ENCODE peak calls at places on chromosomes 16 and 17, in four cellular contexts. One of them, this sample, is unnamed. For H3K27me3, the result is how much of the 10 kb centered on the place peaks cover.

GRCh38 chr16:6864244-6864643 is 468.4 kb upstream of the RBFOX1 start:
- DNase-seq in stomach: no peak
- DNase-seq in right lobe of liver: no peak
- DNase-seq in AG04450: no peak
- DNase-seq in this sample: no peak

GRCh38 chr17:44204453-44204882 is 4.8 kb upstream of the ATXN7L3 start:
- DNase-seq in stomach: no peak
- DNase-seq in right lobe of liver: no peak
- DNase-seq in AG04450: no peak
- DNase-seq in this sample: no peak

GRCh38 chr17:68452724-68453290 is 4.5 kb downstream of the WIPI1 start:
- DNase-seq in stomach: no peak
- DNase-seq in right lobe of liver: no peak
- DNase-seq in AG04450: no peak
- DNase-seq in this sample: no peak

GRCh38 chr16:81645303-81645702 is 133.8 kb upstream of the PLCG2 start:
- DNase-seq in stomach: no peak
- DNase-seq in right lobe of liver: no peak
- DNase-seq in AG04450: peak
- DNase-seq in this sample: peak

GRCh38 chr17:41020346-41020745 is 6.7 kb downstream of the KRTAP1-5 start:
- DNase-seq in stomach: no peak
- DNase-seq in right lobe of liver: no peak
- DNase-seq in AG04450: no peak
- DNase-seq in this sample: no peak

GRCh38 chr17:77036136-77036840 is 104.5 kb upstream of the SEC14L1 start:
- DNase-seq in stomach: no peak
- DNase-seq in right lobe of liver: no peak
- DNase-seq in AG04450: no peak
- DNase-seq in this sample: no peak

GRCh38 chr17:6910987-6911603 is 79.6 kb upstream of the TEKT1 start:
- DNase-seq in stomach: no peak
- DNase-seq in right lobe of liver: no peak
- DNase-seq in AG04450: no peak
- DNase-seq in this sample: no peak

GRCh38 chr17:76072149-76072858 is at the start of gene SRP68:
- DNase-seq in stomach: peak
- DNase-seq in right lobe of liver: peak
- DNase-seq in AG04450: peak
- DNase-seq in this sample: peak

GRCh38 chr16:2860826-2861567 is 3.0 kb upstream of the PRSS22 start:
- DNase-seq in stomach: no peak
- DNase-seq in right lobe of liver: no peak
- DNase-seq in AG04450: no peak
- DNase-seq in this sample: no peak

GRCh38 chr16:80806957-80807356 is 2.6 kb upstream of the CDYL2 start:
- DNase-seq in stomach: no peak
- DNase-seq in right lobe of liver: no peak
- DNase-seq in AG04450: peak
- DNase-seq in this sample: no peak

GRCh38 chr17:80678621-80679020 is 134.0 kb downstream of the RPTOR start:
- DNase-seq in stomach: no peak
- DNase-seq in right lobe of liver: no peak
- DNase-seq in AG04450: peak
- DNase-seq in this sample: peak

GRCh38 chr17:10844667-10845387 is 6.9 kb upstream of the PIRT start:
- DNase-seq in stomach: peak
- DNase-seq in right lobe of liver: peak
- DNase-seq in AG04450: peak
- DNase-seq in this sample: peak

GRCh38 chr17:72648702-72649101 is 443.8 kb downstream of the SLC39A11 start:
- DNase-seq in stomach: no peak
- DNase-seq in right lobe of liver: no peak
- DNase-seq in AG04450: no peak
- DNase-seq in this sample: no peak

GRCh38 chr16:10162981-10163380 is 19.2 kb downstream of the GRIN2A start:
- DNase-seq in stomach: no peak
- DNase-seq in right lobe of liver: no peak
- DNase-seq in AG04450: no peak
- DNase-seq in this sample: no peak

GRCh38 chr17:77867308-77867781 is 91.2 kb upstream of the TNRC6C start:
- DNase-seq in stomach: no peak
- DNase-seq in right lobe of liver: no peak
- DNase-seq in AG04450: no peak
- DNase-seq in this sample: no peak

GRCh38 chr16:15689290-15689689 is 39.2 kb downstream of the NDE1 start:
- DNase-seq in stomach: no peak
- DNase-seq in right lobe of liver: no peak
- DNase-seq in AG04450: no peak
- DNase-seq in this sample: no peak

GRCh38 chr17:61362396-61362795 is 37.2 kb upstream of the TBX2 start:
- DNase-seq in stomach: no peak
- DNase-seq in right lobe of liver: no peak
- DNase-seq in AG04450: no peak
- DNase-seq in this sample: no peak

GRCh38 chr16:80507538-80507937 is 33.3 kb upstream of the DYNLRB2 start:
- DNase-seq in stomach: no peak
- DNase-seq in right lobe of liver: no peak
- DNase-seq in AG04450: no peak
- DNase-seq in this sample: no peak

GRCh38 chr16:80804061-80804450 is 342 bp downstream of the CDYL2 start:
- DNase-seq in stomach: no peak
- DNase-seq in right lobe of liver: peak
- DNase-seq in AG04450: peak
- DNase-seq in this sample: peak

GRCh38 chr16:27216297-27216885 is 13.1 kb downstream of the KDM8 start:
- DNase-seq in stomach: no peak
- DNase-seq in right lobe of liver: no peak
- DNase-seq in AG04450: no peak
- DNase-seq in this sample: no peak

GRCh38 chr17:7132511-7133094 is 18.0 kb upstream of the ASGR2 start:
- DNase-seq in stomach: no peak
- DNase-seq in right lobe of liver: no peak
- DNase-seq in AG04450: no peak
- DNase-seq in this sample: no peak

GRCh38 chr17:31582151-31582907 is 190.9 kb downstream of the RAB11FIP4 start:
- DNase-seq in stomach: peak
- DNase-seq in right lobe of liver: peak
- DNase-seq in AG04450: no peak
- DNase-seq in this sample: peak

DNA sequence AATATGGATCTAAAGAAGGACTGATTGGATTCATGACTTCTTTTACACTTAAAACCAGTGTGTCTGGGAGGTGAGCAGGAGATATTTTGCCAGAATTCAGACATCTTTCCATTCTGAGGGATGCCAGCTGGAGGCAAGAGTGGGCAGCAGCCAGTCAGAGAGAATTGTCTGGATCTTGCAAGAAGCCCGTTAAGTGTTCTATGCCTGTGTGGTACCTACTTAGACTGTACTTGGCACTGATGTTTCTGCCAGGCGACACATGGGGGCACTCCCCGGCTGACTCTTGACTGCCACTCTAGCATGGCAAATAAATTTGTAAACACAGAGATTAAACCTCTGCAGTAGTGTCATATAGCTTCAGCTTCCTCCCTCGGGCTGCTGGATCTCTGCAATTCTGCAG is 247.7 kb downstream of the UTP18 start:
- DNase-seq in stomach: no peak
- DNase-seq in right lobe of liver: no peak
- DNase-seq in AG04450: no peak
- DNase-seq in this sample: no peak
- H3K27me3 ChIP-seq in stomach: under half
- H3K27me3 ChIP-seq in right lobe of liver: under half
- H3K27me3 ChIP-seq in AG04450: under half
- H3K27me3 ChIP-seq in this sample: under half

GRCh38 chr16:74862743-74863244 is 88.2 kb upstream of the FA2H start:
- DNase-seq in stomach: no peak
- DNase-seq in right lobe of liver: no peak
- DNase-seq in AG04450: no peak
- DNase-seq in this sample: no peak

GRCh38 chr16:74868501-74868900 is 93.9 kb upstream of the FA2H start:
- DNase-seq in stomach: no peak
- DNase-seq in right lobe of liver: no peak
- DNase-seq in AG04450: no peak
- DNase-seq in this sample: no peak

GRCh38 chr16:74867281-74867849 is 92.7 kb upstream of the FA2H start:
- DNase-seq in stomach: no peak
- DNase-seq in right lobe of liver: no peak
- DNase-seq in AG04450: no peak
- DNase-seq in this sample: peak

GRCh38 chr16:74868035-74868434 is 93.4 kb upstream of the FA2H start:
- DNase-seq in stomach: no peak
- DNase-seq in right lobe of liver: no peak
- DNase-seq in AG04450: no peak
- DNase-seq in this sample: no peak

GRCh38 chr16:74865922-74866598 is 91.4 kb upstream of the FA2H start:
- DNase-seq in stomach: no peak
- DNase-seq in right lobe of liver: no peak
- DNase-seq in AG04450: no peak
- DNase-seq in this sample: no peak
- H3K27me3 ChIP-seq in stomach: under half
- H3K27me3 ChIP-seq in right lobe of liver: under half
- H3K27me3 ChIP-seq in AG04450: under half
- H3K27me3 ChIP-seq in this sample: under half

GRCh38 chr17:79136596-79136995 is 62.0 kb downstream of the ENGASE start:
- DNase-seq in stomach: no peak
- DNase-seq in right lobe of liver: no peak
- DNase-seq in AG04450: no peak
- DNase-seq in this sample: no peak
- H3K27me3 ChIP-seq in stomach: under half
- H3K27me3 ChIP-seq in right lobe of liver: under half
- H3K27me3 ChIP-seq in AG04450: under half
- H3K27me3 ChIP-seq in this sample: half or more

DNA sequence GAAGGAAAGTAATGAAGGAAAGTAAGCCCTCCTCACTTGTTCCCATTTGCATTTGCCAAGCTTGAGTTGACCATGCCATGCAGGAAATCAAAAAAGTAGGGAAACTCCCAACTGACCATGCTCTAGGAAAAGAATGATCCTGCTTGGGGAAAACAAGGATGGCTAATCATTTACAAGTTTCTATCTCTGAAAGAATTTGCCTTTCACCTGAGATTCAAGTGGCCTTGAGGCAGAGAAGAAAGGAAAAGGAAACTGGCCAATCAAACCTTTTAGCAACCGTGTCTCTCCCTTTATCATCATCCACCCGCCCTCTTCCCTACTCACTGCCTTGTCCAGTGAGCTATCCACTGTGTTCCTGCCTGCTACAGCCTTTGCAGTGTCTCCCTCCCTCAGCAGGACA is 757.2 kb upstream of the SOX9 start:
- DNase-seq in stomach: no peak
- DNase-seq in right lobe of liver: no peak
- DNase-seq in AG04450: no peak
- DNase-seq in this sample: no peak
- H3K27me3 ChIP-seq in stomach: under half
- H3K27me3 ChIP-seq in right lobe of liver: under half
- H3K27me3 ChIP-seq in AG04450: under half
- H3K27me3 ChIP-seq in this sample: under half

GRCh38 chr17:74930535-74931036 is 5.1 kb upstream of the OTOP3 start:
- DNase-seq in stomach: no peak
- DNase-seq in right lobe of liver: no peak
- DNase-seq in AG04450: no peak
- DNase-seq in this sample: no peak

GRCh38 chr17:74924250-74924948 is at the start of gene OTOP2:
- DNase-seq in stomach: no peak
- DNase-seq in right lobe of liver: no peak
- DNase-seq in AG04450: no peak
- DNase-seq in this sample: no peak

GRCh38 chr17:74925242-74925641 is 1.2 kb downstream of the OTOP2 start:
- DNase-seq in stomach: no peak
- DNase-seq in right lobe of liver: no peak
- DNase-seq in AG04450: no peak
- DNase-seq in this sample: no peak

GRCh38 chr17:74923538-74924249 is 379 bp upstream of the OTOP2 start:
- DNase-seq in stomach: peak
- DNase-seq in right lobe of liver: peak
- DNase-seq in AG04450: no peak
- DNase-seq in this sample: peak

GRCh38 chr17:74928786-74929185 is 4.7 kb downstream of the OTOP2 start:
- DNase-seq in stomach: no peak
- DNase-seq in right lobe of liver: no peak
- DNase-seq in AG04450: no peak
- DNase-seq in this sample: no peak
- H3K27me3 ChIP-seq in stomach: under half
- H3K27me3 ChIP-seq in right lobe of liver: under half
- H3K27me3 ChIP-seq in AG04450: under half
- H3K27me3 ChIP-seq in this sample: under half

This sample was measured in BE2C.